ENCODE peak calls at places on chromosomes 5 and 9, in five cellular contexts. R is HepG2, L is K562, T is H1, Q is GM12878. B is an unnamed sample.

GRCh38 chr5:122192883-122193496 is 63.6 kb downstream of the ZNF474 start:
- DNase-seq in R (peak), L (peak), T (no peak), Q (peak), B (peak)

GRCh38 chr9:126708178-126708577 is 94.5 kb downstream of the LMX1B start:
- DNase-seq in R (no peak), L (no peak), T (no peak), Q (no peak), B (no peak)

GRCh38 chr5:43320846-43321245 is 7.6 kb upstream of the HMGCS1 start:
- DNase-seq in R (peak), L (peak), T (no peak), Q (no peak), B (no peak)

GRCh38 chr5:154260224-154260859 is 69.8 kb downstream of the GALNT10 start:
- DNase-seq in R (no peak), L (no peak), T (no peak), Q (no peak), B (no peak)

GRCh38 chr9:13513710-13514444 is 234.4 kb upstream of the MPDZ start:
- DNase-seq in R (no peak), L (no peak), T (peak), Q (no peak), B (no peak)

GRCh38 chr5:102223542-102224444 is 72.3 kb downstream of the SLCO4C1 start:
- DNase-seq in R (peak), L (peak), T (no peak), Q (no peak), B (peak)

GRCh38 chr5:95261369-95262175 is 23.3 kb downstream of the MCTP1 start:
- DNase-seq in R (peak), L (peak), T (no peak), Q (no peak), B (peak)

GRCh38 chr5:83731638-83732037 is 11.0 kb upstream of the HAPLN1 start:
- DNase-seq in R (no peak), L (no peak), T (no peak), Q (no peak), B (no peak)

GRCh38 chr5:157745041-157745456 is 1.5 kb downstream of the LSM11 start:
- DNase-seq in R (no peak), L (no peak), T (no peak), Q (no peak), B (no peak)

GRCh38 chr5:77639624-77640023 is 1.1 kb upstream of the OTP start:
- DNase-seq in R (no peak), L (no peak), T (no peak), Q (no peak), B (no peak)

GRCh38 chr5:170782438-170782837 is 1.1 kb upstream of the GABRP start:
- DNase-seq in R (no peak), L (no peak), T (no peak), Q (no peak), B (no peak)

GRCh38 chr5:40483316-40483715 is 196.4 kb upstream of the PTGER4 start:
- DNase-seq in R (no peak), L (no peak), T (no peak), Q (no peak), B (no peak)

GRCh38 chr5:124195416-124195815 is 551.0 kb downstream of the ZNF608 start:
- DNase-seq in R (no peak), L (no peak), T (no peak), Q (no peak), B (no peak)

GRCh38 chr5:124702442-124703024 is 43.9 kb downstream of the ZNF608 start:
- DNase-seq in R (no peak), L (no peak), T (no peak), Q (no peak), B (no peak)

GRCh38 chr5:128669803-128670202 is 131.8 kb upstream of the FBN2 start:
- DNase-seq in R (no peak), L (no peak), T (no peak), Q (no peak), B (no peak)

GRCh38 chr5:167699434-167699833 is 592.0 kb upstream of the WWC1 start:
- DNase-seq in R (no peak), L (no peak), T (no peak), Q (no peak), B (peak)

GRCh38 chr5:38938424-38938823 is 92.6 kb downstream of the OSMR start:
- DNase-seq in R (no peak), L (no peak), T (no peak), Q (no peak), B (no peak)

DNA sequence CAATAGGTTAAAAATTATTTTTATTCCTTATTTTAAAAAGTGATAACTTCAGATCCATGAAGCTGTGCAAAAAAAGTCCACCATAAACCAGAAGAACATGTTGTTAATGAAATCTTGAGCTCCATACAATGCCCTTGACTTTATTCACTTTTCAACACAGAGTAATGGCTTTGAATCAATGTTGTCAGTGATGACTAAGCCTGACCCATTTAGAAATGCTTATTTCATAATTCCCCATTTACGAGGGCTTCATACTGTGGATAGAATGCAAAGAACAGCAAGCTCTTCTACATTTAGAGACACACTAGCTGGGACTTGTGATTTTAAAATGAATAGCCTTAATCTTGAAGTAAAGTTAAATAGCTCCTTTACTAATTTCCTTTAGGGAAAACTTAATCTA is 25.7 kb upstream of the IL9 start:
- DNase-seq in R (no peak), L (no peak), T (no peak), Q (no peak), B (no peak)
- TF ChIP-seq CEBPB in R (no peak), L (no peak), T (no peak), Q (no peak), B (peak)

GRCh38 chr5:147437161-147437596 is 72.7 kb downstream of the DPYSL3 start:
- DNase-seq in R (no peak), L (no peak), T (no peak), Q (no peak), B (no peak)
- TF ChIP-seq EP300 in R (no peak), L (no peak), T (no peak), Q (no peak), B (no peak)

GRCh38 chr9:9563817-9564216 is 1049.0 kb downstream of the PTPRD start:
- DNase-seq in R (no peak), L (no peak), T (no peak), Q (no peak), B (no peak)
- TF ChIP-seq CEBPB in R (no peak), L (no peak), T (no peak), Q (no peak), B (no peak)

GRCh38 chr5:159817262-159818029 is 98.8 kb upstream of the ADRA1B start:
- DNase-seq in R (no peak), L (no peak), T (no peak), Q (no peak), B (no peak)
- TF ChIP-seq EP300 in R (no peak), L (no peak), T (no peak), Q (no peak), B (no peak)

GRCh38 chr9:108017671-108018070 is 528.1 kb upstream of the KLF4 start:
- DNase-seq in R (no peak), L (no peak), T (no peak), Q (no peak), B (no peak)
- TF ChIP-seq CEBPB in R (no peak), L (no peak), T (no peak), Q (no peak), B (no peak)

GRCh38 chr9:94950040-94950732 is 223.7 kb downstream of the AOPEP start:
- DNase-seq in R (no peak), L (no peak), T (no peak), Q (no peak), B (no peak)

GRCh38 chr9:94948567-94949235 is 222.2 kb downstream of the AOPEP start:
- DNase-seq in R (no peak), L (no peak), T (no peak), Q (no peak), B (no peak)

GRCh38 chr9:94950733-94951590 is 224.5 kb downstream of the AOPEP start:
- DNase-seq in R (peak), L (no peak), T (no peak), Q (no peak), B (no peak)

GRCh38 chr9:94951591-94952115 is 225.2 kb downstream of the AOPEP start:
- DNase-seq in R (no peak), L (no peak), T (no peak), Q (no peak), B (no peak)

DNA sequence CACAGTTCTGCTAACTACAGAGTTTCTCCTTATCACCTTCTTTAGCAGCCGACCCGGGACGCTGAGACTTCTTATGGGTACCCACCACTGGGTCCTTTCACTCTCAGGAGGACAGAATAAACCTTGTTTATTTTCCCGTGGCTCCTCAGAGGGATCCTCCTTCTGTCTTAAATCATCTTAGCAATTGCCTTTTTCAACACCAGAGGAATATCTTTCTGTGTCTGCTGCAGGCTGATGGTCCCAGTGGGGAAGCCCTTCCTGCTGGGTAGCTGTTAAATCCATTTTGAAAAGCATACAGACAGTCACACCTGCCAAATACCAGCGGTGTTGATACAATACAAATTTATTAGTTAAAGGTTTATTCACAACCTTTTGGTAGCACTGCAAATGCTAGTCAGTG is 222.8 kb downstream of the AOPEP start:
- DNase-seq in R (no peak), L (no peak), T (no peak), Q (no peak), B (no peak)
- TF ChIP-seq EP300 in R (no peak), L (no peak), T (no peak), Q (no peak), B (no peak)

DNA sequence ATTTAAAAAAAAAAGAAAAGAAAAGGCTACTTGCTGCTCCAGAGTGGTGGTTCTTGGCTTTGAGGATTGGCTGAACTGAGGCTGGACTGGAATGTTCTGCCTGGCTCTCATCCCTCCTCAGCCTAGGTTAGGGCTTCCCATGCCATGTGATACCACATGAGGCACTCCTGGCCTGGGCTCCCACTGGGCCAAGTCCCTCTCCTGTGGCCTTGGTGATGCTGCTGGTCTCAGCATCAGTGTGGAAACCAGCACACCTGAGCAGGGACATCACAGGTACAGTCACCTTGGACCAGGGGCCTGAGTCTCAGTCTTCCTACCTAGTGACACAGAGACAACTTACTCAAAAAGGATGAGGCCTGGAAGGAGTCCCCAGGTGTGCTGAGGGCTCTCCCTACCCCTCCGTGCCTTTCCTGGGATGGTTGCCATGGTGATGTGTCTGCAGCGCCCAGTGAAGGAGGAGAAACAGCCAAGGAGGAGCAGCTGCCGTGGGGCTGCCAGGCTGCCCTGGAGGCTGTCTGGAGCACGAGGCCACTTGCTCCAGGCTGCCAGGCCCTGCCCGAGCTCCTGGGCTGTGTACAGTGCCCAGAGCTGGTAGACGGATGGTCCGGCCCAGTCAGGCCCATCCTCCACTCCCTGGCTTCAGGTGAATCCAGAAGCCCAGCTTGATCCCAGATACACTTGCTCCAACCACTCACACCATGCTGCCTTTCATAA is 71.0 kb downstream of the WNK2 start:
- DNase-seq in R (no peak), L (no peak), T (peak), Q (no peak), B (no peak)
- TF ChIP-seq CEBPB in R (no peak), L (no peak), T (no peak), Q (no peak), B (no peak)

GRCh38 chr9:85941617-85941930 is 628 bp downstream of the NAA35 start:
- DNase-seq in R (no peak), L (no peak), T (no peak), Q (no peak), B (no peak)

GRCh38 chr9:85942913-85943729 is 2.2 kb downstream of the NAA35 start:
- DNase-seq in R (no peak), L (no peak), T (no peak), Q (no peak), B (no peak)

GRCh38 chr9:85941966-85942912 is 1.3 kb downstream of the NAA35 start:
- DNase-seq in R (no peak), L (no peak), T (no peak), Q (no peak), B (no peak)

GRCh38 chr9:85940275-85940831 is 593 bp upstream of the NAA35 start:
- DNase-seq in R (no peak), L (no peak), T (no peak), Q (no peak), B (peak)

GRCh38 chr9:85940832-85941616 is at the start of gene NAA35:
- DNase-seq in R (peak), L (peak), T (peak), Q (peak), B (peak)
- TF ChIP-seq EP300 in R (no peak), L (no peak), T (no peak), Q (peak), B (no peak)

DNA sequence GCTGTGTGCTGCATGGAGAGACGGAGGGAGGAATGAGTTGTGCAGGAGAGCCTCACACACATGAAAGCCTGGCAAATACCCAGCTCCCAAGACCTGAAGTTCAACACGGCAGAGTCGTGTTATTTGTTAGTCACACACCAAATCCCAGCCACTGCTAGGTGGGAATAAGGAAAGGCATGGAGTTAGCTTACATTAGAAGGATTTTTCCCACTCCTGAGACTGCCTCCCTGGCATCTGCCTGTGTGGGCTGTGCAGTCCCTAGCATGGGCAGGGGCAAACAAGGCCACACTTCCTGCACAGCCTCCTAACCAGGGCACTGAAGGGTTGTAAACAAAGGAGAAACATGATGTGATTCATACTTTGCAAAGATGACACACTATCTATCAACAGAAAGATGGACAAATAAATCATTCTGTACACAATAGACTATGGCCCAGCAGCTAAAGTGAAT is 306.8 kb downstream of the SPOCK1 start:
- DNase-seq in R (no peak), L (no peak), T (no peak), Q (no peak), B (peak)
- TF ChIP-seq CEBPB in R (no peak), L (no peak), T (no peak), Q (no peak), B (no peak)

GRCh38 chr5:179795863-179796833 is 2.4 kb downstream of the LTC4S start:
- DNase-seq in R (peak), L (no peak), T (peak), Q (peak), B (no peak)
- TF ChIP-seq EP300 in R (no peak), L (no peak), T (no peak), Q (no peak), B (no peak)

B was measured in A549.